ENCODE peak calls at places on chromosomes 6 and 20, in six cellular contexts. X is cardiac fibroblast, A is GM06990, O is ovary, H is omental fat pad, V is colonic mucosa. R is an unnamed sample.

GRCh38 chr20:50111120-50111828 is 1.7 kb downstream of the UBE2V1 start:
- DNase-seq in X (peak; percentile 74), H (no peak), V (no peak), O (no peak), A (no peak), R (no peak)

GRCh38 chr6:38935051-38935450 is 113.5 kb upstream of the GLP1R start:
- DNase-seq in A (no peak), V (no peak), H (no peak), X (no peak), O (no peak), R (no peak)

GRCh38 chr6:111550953-111551352 is 54.7 kb downstream of the TRAF3IP2 start:
- DNase-seq in X (no peak), V (no peak), A (no peak), H (no peak), O (no peak), R (no peak)

GRCh38 chr20:51792960-51793359 is 9.4 kb downstream of the SALL4 start:
- DNase-seq in H (no peak), A (no peak), X (no peak), V (no peak), O (no peak), R (no peak)

GRCh38 chr20:4160761-4161305 is 145.5 kb upstream of the RNF24 start:
- DNase-seq in O (peak; percentile 65), V (no peak), X (no peak), H (no peak), A (no peak), R (no peak)

GRCh38 chr6:102832021-102832420 is 1438.5 kb downstream of the GRIK2 start:
- DNase-seq in O (no peak), A (no peak), V (no peak), H (no peak), X (no peak), R (no peak)

GRCh38 chr6:3319801-3320200 is 61.1 kb downstream of the PSMG4 start:
- DNase-seq in O (no peak), A (no peak), V (no peak), H (no peak), X (no peak), R (no peak)

GRCh38 chr20:50415516-50416268 is 94.5 kb upstream of the PTPN1 start:
- DNase-seq in H (peak; percentile 90), V (peak; percentile 98), X (peak; percentile 98), O (peak; percentile 100), A (no peak), R (no peak)

GRCh38 chr6:33136310-33136895 is 55.9 kb downstream of the COL11A2 start:
- DNase-seq in V (no peak), O (no peak), A (no peak), H (no peak), X (no peak), R (no peak)

GRCh38 chr6:131159578-131159977 is 24.3 kb downstream of the AKAP7 start:
- DNase-seq in H (no peak), V (no peak), X (peak; percentile 53), A (no peak), O (no peak), R (no peak)

GRCh38 chr6:122289721-122290501 is 109.5 kb upstream of the HSF2 start:
- DNase-seq in V (no peak), H (no peak), O (no peak), X (peak; percentile 6), A (no peak), R (no peak)

GRCh38 chr6:85124472-85125428 is 325.1 kb upstream of the NT5E start:
- DNase-seq in H (no peak), V (no peak), A (no peak), X (peak; percentile 65), O (no peak), R (no peak)

GRCh38 chr6:85127696-85128225 is 322.1 kb upstream of the NT5E start:
- DNase-seq in O (no peak), X (no peak), H (no peak), A (no peak), V (no peak), R (no peak)

GRCh38 chr6:85129881-85130280 is 320.0 kb upstream of the NT5E start:
- DNase-seq in X (peak; percentile 51), V (no peak), O (no peak), H (no peak), A (no peak), R (no peak)

GRCh38 chr6:85126448-85127178 is 323.3 kb upstream of the NT5E start:
- DNase-seq in A (peak; percentile 6), X (peak; percentile 67), H (no peak), V (peak; percentile 33), O (no peak), R (peak; percentile 18)

GRCh38 chr6:85127179-85127498 is 322.7 kb upstream of the NT5E start:
- DNase-seq in A (no peak), X (no peak), V (no peak), O (no peak), H (no peak), R (no peak)
- TF ChIP-seq CTCF in A (no peak), X (no peak), V (no peak), O (no peak), H (no peak), R (no peak)

GRCh38 chr20:61953789-61954125 is 111.9 kb downstream of the TAF4 start:
- DNase-seq in H (no peak), O (no peak), V (no peak), X (no peak), A (no peak), R (no peak)
- TF ChIP-seq CTCF in H (no peak), O (no peak), V (no peak), X (no peak), A (no peak), R (no peak)

GRCh38 chr6:113630365-113630737 is 226.8 kb upstream of the MARCKS start:
- DNase-seq in H (no peak), O (no peak), X (peak; percentile 94), A (no peak), V (no peak), R (no peak)

GRCh38 chr6:113629940-113630339 is 227.2 kb upstream of the MARCKS start:
- DNase-seq in O (no peak), X (peak; percentile 47), A (no peak), H (no peak), V (no peak), R (no peak)

GRCh38 chr6:113631616-113632015 is 225.5 kb upstream of the MARCKS start:
- DNase-seq in X (no peak), H (no peak), O (no peak), A (no peak), V (no peak), R (no peak)

GRCh38 chr6:113632220-113632864 is 224.8 kb upstream of the MARCKS start:
- DNase-seq in O (peak; percentile 22), A (peak; percentile 71), H (no peak), V (peak; percentile 50), X (peak; percentile 97), R (no peak)

DNA sequence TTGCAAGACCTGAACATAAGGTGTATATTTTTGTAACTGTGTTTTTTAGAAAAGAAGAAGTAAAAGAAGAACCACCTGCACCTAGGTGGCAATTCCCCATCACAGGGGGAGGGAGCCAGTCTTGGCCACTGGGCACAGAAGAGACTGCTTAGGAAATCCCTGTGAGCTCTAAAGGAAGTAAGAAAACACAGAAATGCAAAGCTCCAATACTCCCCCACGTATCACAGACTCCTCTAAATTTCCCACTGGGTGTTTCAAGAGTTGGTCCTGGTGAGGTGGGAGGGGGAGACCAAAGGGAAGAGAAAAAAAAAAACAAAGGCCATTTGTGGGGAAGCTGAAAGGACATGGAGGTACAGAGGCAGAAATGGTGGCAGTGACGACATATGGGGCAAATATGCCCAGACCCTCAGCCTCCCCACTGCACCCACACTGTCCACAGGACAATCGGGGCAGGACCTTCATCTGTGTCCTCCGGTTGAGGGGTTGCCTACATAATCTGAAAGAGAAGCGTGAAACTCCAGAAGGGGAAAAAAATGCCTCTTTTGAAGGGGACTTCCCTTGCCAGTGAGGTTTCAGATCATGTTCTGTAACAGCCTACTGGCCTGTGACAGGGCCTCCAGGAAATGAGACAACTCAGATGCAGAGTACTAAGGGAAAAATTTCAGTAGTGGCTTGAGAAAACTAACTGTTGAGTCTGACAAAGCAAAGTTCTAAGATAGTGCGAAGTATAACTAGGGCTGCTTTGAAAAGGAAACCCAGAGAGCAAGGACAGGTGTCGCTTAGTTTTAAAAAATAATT is 226.2 kb upstream of the MARCKS start:
- DNase-seq in X (peak; percentile 93), H (no peak), A (peak; percentile 88), O (no peak), V (no peak), R (peak; percentile 45)
- TF ChIP-seq CTCF in X (no peak), H (no peak), A (no peak), O (no peak), V (no peak), R (no peak)

GRCh38 chr20:35151739-35152138 is 4.6 kb upstream of the EDEM2 start:
- DNase-seq in X (no peak), O (peak; percentile 36), H (no peak), A (no peak), V (no peak), R (no peak)

GRCh38 chr20:35146922-35147574 is at the start of gene EDEM2:
- DNase-seq in V (peak; percentile 96), H (peak; percentile 84), X (peak; percentile 96), A (peak; percentile 93), O (peak; percentile 95), R (peak; percentile 96)

GRCh38 chr20:35145141-35145564 is 2.0 kb downstream of the EDEM2 start:
- DNase-seq in X (peak; percentile 63), A (no peak), H (no peak), O (peak; percentile 34), V (peak; percentile 24), R (peak; percentile 62)

GRCh38 chr20:35144694-35145093 is 2.4 kb downstream of the EDEM2 start:
- DNase-seq in O (no peak), A (peak; percentile 37), V (peak; percentile 27), X (no peak), H (no peak), R (peak; percentile 44)

DNA sequence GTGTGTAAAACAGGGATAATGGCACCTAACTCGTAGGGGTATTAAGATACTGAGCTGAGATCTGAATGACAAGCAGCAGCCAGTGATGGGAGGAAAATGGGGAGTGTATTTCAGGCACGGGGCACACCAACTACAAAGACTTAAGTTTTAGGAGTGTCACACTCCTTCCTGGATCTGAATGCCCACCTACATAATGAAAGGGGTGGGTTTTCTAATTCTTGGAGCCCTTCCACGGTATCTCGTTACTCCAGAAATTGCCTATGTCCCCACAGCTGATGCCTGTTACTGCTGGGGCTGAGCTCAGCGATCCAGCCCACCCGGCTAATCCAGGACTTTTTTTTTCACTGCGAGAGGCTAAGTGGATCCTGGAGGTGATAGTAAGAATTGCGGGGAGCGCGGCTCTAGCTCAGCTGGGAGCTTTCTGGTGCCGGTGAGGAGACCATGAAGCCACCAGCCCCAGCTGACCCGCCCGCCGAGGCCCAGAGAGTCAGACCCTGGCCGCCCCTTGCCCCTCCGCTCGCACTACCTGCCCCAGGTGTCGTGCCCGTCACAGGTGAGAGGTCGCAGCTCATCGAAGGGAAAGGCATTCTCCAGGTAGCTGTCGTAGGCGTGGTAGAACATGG is 726 bp downstream of the EDEM2 start:
- DNase-seq in A (no peak), O (peak; percentile 35), H (no peak), V (peak; percentile 57), X (peak; percentile 33), R (no peak)
- TF ChIP-seq CTCF in A (no peak), O (no peak), H (no peak), V (no peak), X (peak; percentile 17), R (no peak)

GRCh38 chr20:32261644-32262043 is 15.8 kb upstream of the KIF3B start:
- DNase-seq in H (no peak), V (no peak), X (no peak), O (no peak), A (no peak), R (no peak)
- TF ChIP-seq CTCF in H (no peak), V (no peak), X (no peak), O (no peak), A (no peak), R (no peak)

GRCh38 chr20:44734938-44735337 is 10.7 kb upstream of the KCNK15 start:
- DNase-seq in O (no peak), H (no peak), X (peak; percentile 76), V (no peak), A (no peak), R (no peak)
- TF ChIP-seq CTCF in O (no peak), H (no peak), X (peak; percentile 18), V (peak; percentile 16), A (no peak), R (no peak)

R was measured in GM10248.